ENCODE peak calls at places on chromosomes 5 and 9, in eight cellular contexts. M is head of caudate nucleus, E is PC-9, B is nephron progenitor cell, A is HEK293T, Z is ascending aorta, W is HuH-7, I is NCI-H345. L is an unnamed sample.

GRCh38 chr5:171715551-171715950 is 70.1 kb upstream of the SMIM23 start:
- DNase-seq in M (no peak), E (no peak), B (no peak), A (no peak), Z (no peak), W (no peak), I (no peak), L (no peak)

GRCh38 chr9:78678901-78679300 is 382.0 kb downstream of the PSAT1 start:
- DNase-seq in M (no peak), E (no peak), B (no peak), A (no peak), Z (no peak), W (no peak), I (no peak), L (no peak)

GRCh38 chr9:111897831-111898144 is 1.2 kb downstream of the UGCG start:
- DNase-seq in M (no peak), E (no peak), B (no peak), A (no peak), Z (no peak), W (no peak), I (peak; percentile 39), L (peak; percentile 21)

GRCh38 chr9:111691686-111692329 is 30.4 kb downstream of the GNG10 start:
- DNase-seq in M (no peak), E (no peak), B (no peak), A (peak; percentile 10), Z (no peak), W (peak; percentile 24), I (no peak), L (peak; percentile 20)

GRCh38 chr5:67147768-67148167 is 48.8 kb downstream of the CD180 start:
- DNase-seq in M (no peak), E (no peak), B (no peak), A (no peak), Z (no peak), W (no peak), I (no peak), L (no peak)

GRCh38 chr9:42852133-42852532 is 668.7 kb downstream of the SPATA31A6 start:
- DNase-seq in M (peak; percentile 52), E (no peak), B (peak; percentile 49), A (no peak), Z (no peak), W (no peak), I (no peak), L (peak; percentile 16)

GRCh38 chr9:133375116-133375723 is 640 bp downstream of the SURF4 start:
- DNase-seq in M (no peak), E (peak; percentile 30), B (no peak), A (peak; percentile 35), Z (no peak), W (peak; percentile 72), I (peak; percentile 28), L (no peak)

GRCh38 chr9:75490326-75490725 is 400.1 kb upstream of the PCSK5 start:
- DNase-seq in M (no peak), E (no peak), B (no peak), A (no peak), Z (no peak), W (no peak), I (no peak), L (no peak)

GRCh38 chr5:127187711-127188110 is 102.9 kb upstream of the MEGF10 start:
- DNase-seq in M (no peak), E (no peak), B (no peak), A (no peak), Z (no peak), W (no peak), I (no peak), L (no peak)

GRCh38 chr5:96902876-96903275 is 26.6 kb downstream of the ERAP2 start:
- DNase-seq in M (no peak), E (no peak), B (no peak), A (no peak), Z (no peak), W (no peak), I (no peak), L (no peak)

GRCh38 chr5:167653645-167654106 is 637.8 kb upstream of the WWC1 start:
- DNase-seq in M (no peak), E (no peak), B (no peak), A (no peak), Z (no peak), W (no peak), I (no peak), L (no peak)

GRCh38 chr9:105994970-105995369 is 300.6 kb downstream of the TMEM38B start:
- DNase-seq in M (no peak), E (no peak), B (no peak), A (no peak), Z (no peak), W (no peak), I (peak; percentile 14), L (peak; percentile 61)

GRCh38 chr9:79969383-79969782 is 397.6 kb downstream of the TLE4 start:
- DNase-seq in M (no peak), E (no peak), B (no peak), A (no peak), Z (no peak), W (no peak), I (peak; percentile 19), L (no peak)

GRCh38 chr5:116563909-116564308 is 10.7 kb downstream of the SEMA6A start:
- DNase-seq in M (no peak), E (no peak), B (no peak), A (no peak), Z (no peak), W (no peak), I (no peak), L (no peak)

GRCh38 chr9:35237303-35237702 is 75.5 kb downstream of the UNC13B start:
- DNase-seq in M (no peak), E (no peak), B (no peak), A (no peak), Z (no peak), W (no peak), I (peak; percentile 53), L (no peak)

GRCh38 chr9:113645972-113646241 is 182.4 kb downstream of the RGS3 start:
- DNase-seq in M (no peak), E (no peak), B (no peak), A (no peak), Z (peak; percentile 46), W (no peak), I (no peak), L (no peak)

GRCh38 chr5:43802119-43802518 is 199.1 kb downstream of the NNT start:
- DNase-seq in M (no peak), E (no peak), B (no peak), A (no peak), Z (no peak), W (no peak), I (no peak), L (no peak)

GRCh38 chr9:17003576-17004240 is 131.1 kb upstream of the CNTLN start:
- DNase-seq in M (no peak), E (no peak), B (no peak), A (no peak), Z (no peak), W (no peak), I (no peak), L (no peak)

GRCh38 chr5:32090026-32090754 is 83.9 kb downstream of the GOLPH3 start:
- DNase-seq in M (no peak), E (no peak), B (no peak), A (no peak), Z (no peak), W (no peak), I (no peak), L (no peak)

GRCh38 chr9:33168941-33169544 is 1.9 kb upstream of the B4GALT1 start:
- DNase-seq in M (no peak), E (no peak), B (no peak), A (no peak), Z (no peak), W (no peak), I (no peak), L (no peak)

GRCh38 chr5:154384480-154385235 is 61.1 kb upstream of the SAP30L start:
- DNase-seq in M (no peak), E (no peak), B (no peak), A (no peak), Z (no peak), W (no peak), I (peak; percentile 61), L (no peak)

GRCh38 chr9:93990448-93990847 is 35.3 kb upstream of the BARX1 start:
- DNase-seq in M (no peak), E (no peak), B (no peak), A (no peak), Z (no peak), W (no peak), I (no peak), L (no peak)

GRCh38 chr5:138054863-138055558 is 22.1 kb upstream of the FAM13B start:
- DNase-seq in M (peak; percentile 57), E (no peak), B (no peak), A (no peak), Z (peak; percentile 40), W (no peak), I (no peak), L (peak; percentile 81)

GRCh38 chr9:3858961-3859360 is 333.2 kb upstream of the RFX3 start:
- DNase-seq in M (no peak), E (no peak), B (no peak), A (no peak), Z (no peak), W (no peak), I (no peak), L (no peak)

GRCh38 chr5:34439601-34440000 is 216.5 kb upstream of the RAI14 start:
- DNase-seq in M (no peak), E (no peak), B (peak; percentile 9), A (no peak), Z (no peak), W (no peak), I (no peak), L (no peak)

GRCh38 chr9:35738924-35739323 is 6.5 kb downstream of the CREB3 start:
- DNase-seq in M (no peak), E (no peak), B (no peak), A (no peak), Z (no peak), W (no peak), I (no peak), L (no peak)

GRCh38 chr5:178590924-178591423 is 781 bp upstream of the COL23A1 start:
- DNase-seq in M (no peak), E (no peak), B (no peak), A (no peak), Z (no peak), W (no peak), I (no peak), L (no peak)

GRCh38 chr9:32618261-32618660 is 17.2 kb downstream of the TAF1L start:
- DNase-seq in M (no peak), E (no peak), B (no peak), A (no peak), Z (no peak), W (no peak), I (no peak), L (no peak)

GRCh38 chr5:15683332-15683731 is 183.4 kb downstream of the FBXL7 start:
- DNase-seq in M (no peak), E (no peak), B (peak; percentile 23), A (peak; percentile 26), Z (no peak), W (no peak), I (no peak), L (no peak)

L was measured in globus pallidus.